ENCODE peak calls at places on chromosomes 7 and 10, in six cellular contexts. One of them, this sample, is unnamed.
A peak's percentile ranks its signal among the peaks of the same experiment; 100 is the strongest.

GRCh38 chr7:3065724-3066143 is 22.1 kb upstream of the CARD11 start:
- DNase-seq in psoas muscle: peak; percentile 52
- DNase-seq in astrocyte of the spinal cord: peak; percentile 2
- DNase-seq in AG10803: no peak
- DNase-seq in tibial artery: no peak
- DNase-seq in mammary epithelial cell: no peak
- DNase-seq in this sample: no peak

GRCh38 chr7:138542183-138542582 is 82.1 kb downstream of the TRIM24 start:
- DNase-seq in astrocyte of the spinal cord: no peak
- DNase-seq in tibial artery: no peak
- DNase-seq in AG10803: no peak
- DNase-seq in mammary epithelial cell: no peak
- DNase-seq in psoas muscle: no peak
- DNase-seq in this sample: no peak

GRCh38 chr7:39198556-39198955 is 220.8 kb downstream of the POU6F2 start:
- DNase-seq in mammary epithelial cell: no peak
- DNase-seq in astrocyte of the spinal cord: no peak
- DNase-seq in AG10803: no peak
- DNase-seq in tibial artery: no peak
- DNase-seq in psoas muscle: no peak
- DNase-seq in this sample: no peak

GRCh38 chr7:12162420-12163113 is 48.5 kb upstream of the TMEM106B start:
- DNase-seq in astrocyte of the spinal cord: peak; percentile 72
- DNase-seq in psoas muscle: no peak
- DNase-seq in AG10803: peak; percentile 3
- DNase-seq in mammary epithelial cell: peak; percentile 30
- DNase-seq in tibial artery: no peak
- DNase-seq in this sample: no peak

GRCh38 chr7:74277636-74278035 is 11.6 kb upstream of the CLIP2 start:
- DNase-seq in mammary epithelial cell: no peak
- DNase-seq in psoas muscle: no peak
- DNase-seq in astrocyte of the spinal cord: no peak
- DNase-seq in tibial artery: no peak
- DNase-seq in AG10803: no peak
- DNase-seq in this sample: no peak

GRCh38 chr7:21338728-21339164 is 89.1 kb upstream of the SP4 start:
- DNase-seq in AG10803: no peak
- DNase-seq in mammary epithelial cell: no peak
- DNase-seq in tibial artery: no peak
- DNase-seq in astrocyte of the spinal cord: no peak
- DNase-seq in psoas muscle: no peak
- DNase-seq in this sample: no peak

GRCh38 chr10:69588358-69588757 is 15.1 kb upstream of the NEUROG3 start:
- DNase-seq in AG10803: no peak
- DNase-seq in mammary epithelial cell: no peak
- DNase-seq in psoas muscle: no peak
- DNase-seq in astrocyte of the spinal cord: no peak
- DNase-seq in tibial artery: no peak
- DNase-seq in this sample: no peak

GRCh38 chr10:69428138-69428537 is 11.4 kb upstream of the TACR2 start:
- DNase-seq in AG10803: no peak
- DNase-seq in psoas muscle: no peak
- DNase-seq in tibial artery: no peak
- DNase-seq in astrocyte of the spinal cord: no peak
- DNase-seq in mammary epithelial cell: no peak
- DNase-seq in this sample: no peak

GRCh38 chr10:120962386-120963052 is 111.4 kb downstream of the WDR11 start:
- DNase-seq in mammary epithelial cell: no peak
- DNase-seq in psoas muscle: no peak
- DNase-seq in AG10803: no peak
- DNase-seq in astrocyte of the spinal cord: no peak
- DNase-seq in tibial artery: no peak
- DNase-seq in this sample: no peak

GRCh38 chr7:28211006-28211405 is 30.4 kb upstream of the JAZF1 start:
- DNase-seq in psoas muscle: no peak
- DNase-seq in tibial artery: no peak
- DNase-seq in AG10803: no peak
- DNase-seq in mammary epithelial cell: no peak
- DNase-seq in astrocyte of the spinal cord: no peak
- DNase-seq in this sample: no peak

GRCh38 chr10:78171633-78172032 is 138.0 kb downstream of the RPS24 start:
- DNase-seq in tibial artery: no peak
- DNase-seq in AG10803: no peak
- DNase-seq in mammary epithelial cell: no peak
- DNase-seq in astrocyte of the spinal cord: no peak
- DNase-seq in psoas muscle: no peak
- DNase-seq in this sample: no peak

GRCh38 chr7:137970263-137970975 is 31.5 kb downstream of the CREB3L2 start:
- DNase-seq in psoas muscle: no peak
- DNase-seq in AG10803: peak; percentile 93
- DNase-seq in tibial artery: no peak
- DNase-seq in astrocyte of the spinal cord: peak; percentile 92
- DNase-seq in mammary epithelial cell: peak; percentile 64
- DNase-seq in this sample: no peak

GRCh38 chr7:157900011-157900410 is 563.2 kb downstream of the DNAJB6 start:
- DNase-seq in astrocyte of the spinal cord: no peak
- DNase-seq in AG10803: no peak
- DNase-seq in mammary epithelial cell: no peak
- DNase-seq in tibial artery: no peak
- DNase-seq in psoas muscle: no peak
- DNase-seq in this sample: no peak

GRCh38 chr7:35623381-35623780 is 71.6 kb downstream of the HERPUD2 start:
- DNase-seq in astrocyte of the spinal cord: no peak
- DNase-seq in AG10803: no peak
- DNase-seq in mammary epithelial cell: no peak
- DNase-seq in psoas muscle: no peak
- DNase-seq in tibial artery: no peak
- DNase-seq in this sample: no peak

GRCh38 chr10:52313350-52314006 is 603 bp upstream of the DKK1 start:
- DNase-seq in AG10803: no peak
- DNase-seq in astrocyte of the spinal cord: peak; percentile 48
- DNase-seq in psoas muscle: peak; percentile 28
- DNase-seq in mammary epithelial cell: no peak
- DNase-seq in tibial artery: no peak
- DNase-seq in this sample: no peak

GRCh38 chr7:142496545-142496991 is 238.7 kb upstream of the PRSS58 start:
- DNase-seq in mammary epithelial cell: peak; percentile 46
- DNase-seq in AG10803: peak; percentile 54
- DNase-seq in tibial artery: no peak
- DNase-seq in psoas muscle: no peak
- DNase-seq in astrocyte of the spinal cord: peak; percentile 59
- DNase-seq in this sample: no peak

GRCh38 chr7:93622036-93622714 is 47.7 kb upstream of the CALCR start:
- DNase-seq in tibial artery: no peak
- DNase-seq in astrocyte of the spinal cord: peak; percentile 29
- DNase-seq in psoas muscle: no peak
- DNase-seq in mammary epithelial cell: peak; percentile 18
- DNase-seq in AG10803: peak; percentile 22
- DNase-seq in this sample: no peak

GRCh38 chr10:97176226-97176625 is 9.5 kb downstream of the SLIT1 start:
- DNase-seq in psoas muscle: no peak
- DNase-seq in mammary epithelial cell: no peak
- DNase-seq in tibial artery: no peak
- DNase-seq in astrocyte of the spinal cord: no peak
- DNase-seq in AG10803: no peak
- DNase-seq in this sample: no peak

DNA sequence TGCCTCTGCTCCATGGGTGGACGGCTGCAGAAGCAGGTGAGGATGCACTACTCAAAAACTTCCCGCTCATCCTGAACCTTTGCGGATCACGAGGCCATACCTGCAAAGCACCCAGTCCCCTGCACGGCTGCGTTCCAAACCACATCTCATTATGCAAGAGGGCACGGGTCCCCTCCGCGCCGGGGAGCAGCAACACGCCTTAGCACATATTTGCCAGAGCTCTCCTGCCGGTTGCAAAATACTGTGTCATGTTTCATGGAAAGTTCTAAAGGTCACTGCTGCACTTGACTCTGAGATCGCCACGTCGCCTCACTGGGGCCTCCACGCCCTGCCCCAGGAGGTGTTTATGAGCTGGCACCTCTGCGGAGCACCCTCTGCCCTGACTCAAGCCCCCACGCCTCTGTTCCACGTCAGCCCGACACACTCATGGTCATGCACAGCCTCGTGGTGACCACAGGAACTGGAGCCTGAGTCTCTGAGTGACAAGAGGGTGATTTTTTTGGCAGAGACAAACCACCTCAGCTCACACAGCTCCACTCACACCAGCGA is 131.8 kb downstream of the PRKAG2 start:
- DNase-seq in AG10803: peak; percentile 54
- DNase-seq in astrocyte of the spinal cord: peak; percentile 70
- DNase-seq in psoas muscle: peak; percentile 96
- DNase-seq in tibial artery: peak; percentile 85
- DNase-seq in mammary epithelial cell: peak; percentile 61
- DNase-seq in this sample: no peak
- TF ChIP-seq CTCF in AG10803: peak; percentile 48
- TF ChIP-seq CTCF in astrocyte of the spinal cord: peak; percentile 64
- TF ChIP-seq CTCF in psoas muscle: peak; percentile 37
- TF ChIP-seq CTCF in tibial artery: peak; percentile 49
- TF ChIP-seq CTCF in mammary epithelial cell: peak; percentile 45
- TF ChIP-seq CTCF in this sample: no peak

GRCh38 chr7:90262438-90262837 is 17.5 kb downstream of the CFAP69 start:
- DNase-seq in astrocyte of the spinal cord: peak; percentile 60
- DNase-seq in mammary epithelial cell: peak; percentile 21
- DNase-seq in AG10803: peak; percentile 58
- DNase-seq in tibial artery: no peak
- DNase-seq in psoas muscle: no peak
- DNase-seq in this sample: no peak
- TF ChIP-seq CTCF in astrocyte of the spinal cord: peak; percentile 40
- TF ChIP-seq CTCF in mammary epithelial cell: peak; percentile 54
- TF ChIP-seq CTCF in AG10803: peak; percentile 63
- TF ChIP-seq CTCF in tibial artery: peak; percentile 53
- TF ChIP-seq CTCF in psoas muscle: peak; percentile 46
- TF ChIP-seq CTCF in this sample: no peak

GRCh38 chr10:5685764-5686240 is 1.2 kb downstream of the TASOR2 start:
- DNase-seq in mammary epithelial cell: no peak
- DNase-seq in AG10803: peak; percentile 27
- DNase-seq in tibial artery: no peak
- DNase-seq in astrocyte of the spinal cord: peak; percentile 23
- DNase-seq in psoas muscle: no peak
- DNase-seq in this sample: no peak

GRCh38 chr10:5684971-5685763 is 529 bp downstream of the TASOR2 start:
- DNase-seq in astrocyte of the spinal cord: peak; percentile 73
- DNase-seq in psoas muscle: peak; percentile 74
- DNase-seq in tibial artery: peak; percentile 78
- DNase-seq in mammary epithelial cell: peak; percentile 71
- DNase-seq in AG10803: peak; percentile 69
- DNase-seq in this sample: peak; percentile 32

GRCh38 chr10:5683065-5683464 is 1.6 kb upstream of the TASOR2 start:
- DNase-seq in astrocyte of the spinal cord: no peak
- DNase-seq in tibial artery: no peak
- DNase-seq in AG10803: no peak
- DNase-seq in mammary epithelial cell: no peak
- DNase-seq in psoas muscle: no peak
- DNase-seq in this sample: no peak

GRCh38 chr10:5681930-5682329 is 2.7 kb upstream of the TASOR2 start:
- DNase-seq in AG10803: no peak
- DNase-seq in psoas muscle: no peak
- DNase-seq in tibial artery: no peak
- DNase-seq in astrocyte of the spinal cord: no peak
- DNase-seq in mammary epithelial cell: no peak
- DNase-seq in this sample: no peak

DNA sequence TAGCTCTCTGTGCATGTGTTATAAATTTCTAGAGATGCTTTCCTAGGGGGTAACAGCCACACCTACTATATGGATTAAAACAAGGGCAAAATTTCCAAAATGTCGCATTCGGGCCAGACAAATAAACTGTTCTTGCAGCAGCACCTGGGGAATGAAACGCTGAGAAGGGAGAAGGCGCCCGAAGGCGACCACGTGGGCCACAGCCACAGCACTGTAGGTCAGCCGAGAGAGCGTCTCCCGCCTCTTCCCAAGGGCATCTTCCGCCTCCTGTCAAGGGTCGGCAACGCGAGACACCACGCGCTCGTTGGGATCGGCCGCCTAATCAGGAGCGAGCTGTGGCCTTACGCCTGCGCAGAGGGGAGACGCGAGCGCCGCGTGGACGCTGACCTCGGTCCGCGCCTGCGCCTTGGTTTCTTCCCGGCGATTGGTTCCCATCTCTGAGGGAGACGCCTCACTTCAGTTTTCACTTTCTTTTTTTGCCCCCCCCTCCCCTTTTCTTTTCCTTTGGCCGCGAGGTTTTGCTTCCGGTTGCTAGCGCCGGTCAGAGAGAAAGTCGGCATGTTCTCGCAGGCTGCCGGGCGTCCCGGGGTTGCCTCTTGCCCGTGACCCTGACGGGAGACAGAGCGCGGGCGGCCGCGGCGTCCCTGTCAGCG is at the start of gene TASOR2:
- DNase-seq in AG10803: peak; percentile 95
- DNase-seq in psoas muscle: peak; percentile 99
- DNase-seq in tibial artery: peak; percentile 94
- DNase-seq in mammary epithelial cell: peak; percentile 98
- DNase-seq in astrocyte of the spinal cord: peak; percentile 98
- DNase-seq in this sample: peak; percentile 85
- TF ChIP-seq CTCF in AG10803: no peak
- TF ChIP-seq CTCF in psoas muscle: no peak
- TF ChIP-seq CTCF in tibial artery: no peak
- TF ChIP-seq CTCF in mammary epithelial cell: no peak
- TF ChIP-seq CTCF in astrocyte of the spinal cord: no peak
- TF ChIP-seq CTCF in this sample: no peak

DNA sequence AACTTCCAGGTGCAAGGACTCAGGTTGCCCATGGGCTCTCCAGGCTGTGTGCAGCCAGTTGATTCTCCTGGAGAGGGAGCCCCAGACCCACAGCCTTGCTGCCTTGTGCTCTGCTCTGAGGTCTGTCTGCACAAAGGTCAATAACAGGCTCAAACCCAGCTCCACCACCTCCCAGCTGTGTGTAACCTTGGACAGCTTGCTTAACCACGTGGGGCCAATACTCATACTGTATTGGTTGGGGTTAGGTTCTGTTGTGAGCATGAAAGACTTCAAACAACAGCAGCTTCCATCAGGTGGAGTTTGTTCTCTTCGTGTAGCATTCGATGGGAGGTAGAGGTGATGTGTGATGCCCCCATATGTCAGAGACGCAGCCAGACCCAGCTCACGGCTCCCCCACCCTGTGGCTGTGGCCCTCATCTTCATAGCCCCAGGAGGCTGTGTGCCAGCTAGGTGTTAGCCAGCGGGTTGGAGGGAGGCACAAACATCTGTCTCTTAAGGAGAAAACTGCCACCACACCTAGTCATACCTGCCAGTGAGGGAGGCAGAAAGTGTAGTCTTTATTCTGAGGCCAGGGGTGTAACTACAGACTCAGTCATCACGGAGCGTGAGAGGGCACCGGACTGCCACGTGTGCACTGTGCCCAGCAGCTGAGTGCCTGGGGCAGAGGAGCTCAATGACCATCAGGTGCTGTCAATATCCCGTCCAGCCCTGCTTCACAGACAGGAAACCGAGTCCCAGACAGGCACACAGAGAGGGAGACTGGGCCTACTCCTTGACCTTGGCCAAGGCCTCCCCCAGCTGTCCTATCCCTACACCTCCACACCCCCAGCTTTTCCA is 8.0 kb upstream of the POLD2 start:
- DNase-seq in psoas muscle: peak; percentile 11
- DNase-seq in astrocyte of the spinal cord: no peak
- DNase-seq in AG10803: no peak
- DNase-seq in mammary epithelial cell: peak; percentile 6
- DNase-seq in tibial artery: no peak
- DNase-seq in this sample: no peak
- TF ChIP-seq CTCF in psoas muscle: no peak
- TF ChIP-seq CTCF in astrocyte of the spinal cord: peak; percentile 51
- TF ChIP-seq CTCF in AG10803: peak; percentile 39
- TF ChIP-seq CTCF in mammary epithelial cell: peak; percentile 58
- TF ChIP-seq CTCF in tibial artery: no peak
- TF ChIP-seq CTCF in this sample: no peak

This sample was measured in omental fat pad.